ENCODE peak calls at places on chromosome 13, in eight cellular contexts. A is heart left ventricle, J is astrocyte, R is Caco-2, T is sigmoid colon, U is adrenal gland, S is left ventricle myocardium inferior, O is SJCRH30. L is an unnamed sample.

GRCh38 chr13:101919541-101920306 is 467.2 kb downstream of the ITGBL1 start:
- DNase-seq in A (peak; percentile 39), J (peak; percentile 23), R (no peak), T (no peak), U (no peak), S (peak; percentile 27), O (peak; percentile 24), L (peak; percentile 40)

GRCh38 chr13:73177017-73177416 is 118.2 kb downstream of the KLF5 start:
- DNase-seq in A (no peak), J (no peak), R (no peak), T (no peak), U (no peak), S (no peak), O (no peak), L (no peak)

GRCh38 chr13:41284512-41285288 is 21.3 kb upstream of the MTRF1 start:
- DNase-seq in A (no peak), J (peak; percentile 71), R (no peak), T (no peak), U (no peak), S (no peak), O (no peak), L (peak; percentile 75)

GRCh38 chr13:102484329-102484728 is 82.5 kb upstream of the FGF14 start:
- DNase-seq in A (no peak), J (peak; percentile 2), R (no peak), T (no peak), U (no peak), S (no peak), O (no peak), L (peak; percentile 1)

GRCh38 chr13:40232321-40232720 is 434.1 kb downstream of the FOXO1 start:
- DNase-seq in A (no peak), J (no peak), R (no peak), T (no peak), U (no peak), S (no peak), O (peak; percentile 93), L (no peak)

GRCh38 chr13:30038884-30039283 is 188.5 kb upstream of the UBL3 start:
- DNase-seq in A (no peak), J (peak; percentile 52), R (no peak), T (no peak), U (no peak), S (no peak), O (peak; percentile 81), L (no peak)

GRCh38 chr13:67223742-67224141 is 6.4 kb downstream of the PCDH9 start:
- DNase-seq in A (no peak), J (peak; percentile 12), R (no peak), T (no peak), U (no peak), S (no peak), O (no peak), L (no peak)

GRCh38 chr13:90708159-90708558 is 639.3 kb upstream of the MIR17HG start:
- DNase-seq in A (no peak), J (no peak), R (no peak), T (no peak), U (no peak), S (no peak), O (no peak), L (no peak)

GRCh38 chr13:60244381-60244780 is 80.7 kb upstream of the DIAPH3 start:
- DNase-seq in A (no peak), J (no peak), R (no peak), T (no peak), U (no peak), S (no peak), O (no peak), L (no peak)

GRCh38 chr13:35731471-35731870 is 255.0 kb upstream of the MAB21L1 start:
- DNase-seq in A (no peak), J (no peak), R (no peak), T (no peak), U (no peak), S (no peak), O (no peak), L (no peak)

GRCh38 chr13:72565893-72566292 is 161.5 kb downstream of the MZT1 start:
- DNase-seq in A (no peak), J (peak; percentile 11), R (no peak), T (no peak), U (no peak), S (no peak), O (peak; percentile 7), L (peak; percentile 11)

GRCh38 chr13:99892189-99892588 is 79.4 kb downstream of the ZIC5 start:
- DNase-seq in A (no peak), J (no peak), R (no peak), T (no peak), U (no peak), S (no peak), O (no peak), L (no peak)

GRCh38 chr13:63435668-63436275 is 2020.1 kb upstream of the PCDH20 start:
- DNase-seq in A (no peak), J (peak; percentile 100), R (no peak), T (no peak), U (no peak), S (no peak), O (peak; percentile 5), L (peak; percentile 99)

GRCh38 chr13:41520016-41520698 is 62.8 kb downstream of the RGCC start:
- DNase-seq in A (no peak), J (no peak), R (no peak), T (no peak), U (no peak), S (no peak), O (no peak), L (no peak)

GRCh38 chr13:111090169-111090568 is 24.9 kb upstream of the ARHGEF7 start:
- DNase-seq in A (no peak), J (no peak), R (no peak), T (no peak), U (no peak), S (no peak), O (no peak), L (no peak)

GRCh38 chr13:30714629-30715028 is 20.7 kb upstream of the ALOX5AP start:
- DNase-seq in A (no peak), J (no peak), R (no peak), T (no peak), U (no peak), S (no peak), O (no peak), L (no peak)

GRCh38 chr13:26424181-26424580 is 133.3 kb upstream of the WASF3 start:
- DNase-seq in A (peak; percentile 42), J (no peak), R (no peak), T (peak; percentile 66), U (no peak), S (peak; percentile 32), O (no peak), L (no peak)

GRCh38 chr13:49786609-49787008 is 5.9 kb downstream of the KPNA3 start:
- DNase-seq in A (no peak), J (no peak), R (no peak), T (no peak), U (no peak), S (no peak), O (no peak), L (no peak)

GRCh38 chr13:32528358-32528757 is 10.2 kb downstream of the N4BP2L2 start:
- DNase-seq in A (no peak), J (peak; percentile 34), R (no peak), T (no peak), U (no peak), S (no peak), O (no peak), L (no peak)

GRCh38 chr13:97301382-97302095 is 79.4 kb downstream of the MBNL2 start:
- DNase-seq in A (no peak), J (no peak), R (no peak), T (no peak), U (no peak), S (no peak), O (no peak), L (no peak)
- H3K36me3 ChIP-seq in A (peaks cover 3% of the 10 kb centered on the region), J (peaks cover 6% of the 10 kb centered on the region), R (no peaks in the 10 kb centered on the region), T (no peaks in the 10 kb centered on the region), U (no peaks in the 10 kb centered on the region), S (no peaks in the 10 kb centered on the region), O (no peaks in the 10 kb centered on the region), L (no peaks in the 10 kb centered on the region)

DNA sequence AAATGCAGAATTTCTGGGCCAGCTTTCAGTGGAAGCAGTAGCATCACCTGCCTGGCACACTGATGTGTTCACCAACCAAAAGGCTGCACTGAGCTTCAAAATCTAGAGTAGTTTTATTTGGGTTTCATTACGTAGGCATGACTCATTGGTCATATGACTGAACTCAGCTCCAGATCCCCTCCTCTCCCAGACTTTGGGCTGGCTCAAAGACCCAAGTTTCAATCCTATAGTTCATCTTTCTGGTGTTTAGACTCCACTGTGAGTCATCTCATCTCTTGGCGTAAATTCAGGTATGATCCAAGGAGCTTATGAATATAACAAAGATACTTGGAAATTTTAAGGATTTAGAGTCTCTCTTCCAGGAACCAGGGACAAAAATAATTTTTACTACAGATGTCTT is 17.7 kb downstream of the ZMYM5 start:
- DNase-seq in A (no peak), J (peak; percentile 98), R (no peak), T (peak; percentile 71), U (peak; percentile 62), S (no peak), O (no peak), L (peak; percentile 96)
- H3K36me3 ChIP-seq in A (peaks cover 65% of the 10 kb centered on the region), J (peaks cover 7% of the 10 kb centered on the region), R (no peaks in the 10 kb centered on the region), T (no peaks in the 10 kb centered on the region), U (peaks cover 34% of the 10 kb centered on the region), S (peaks cover 53% of the 10 kb centered on the region), O (peaks cover 33% of the 10 kb centered on the region), L (peaks cover 3% of the 10 kb centered on the region)

GRCh38 chr13:24741791-24742190 is 22.2 kb upstream of the RNF17 start:
- DNase-seq in A (no peak), J (no peak), R (no peak), T (no peak), U (no peak), S (no peak), O (no peak), L (no peak)
- H3K36me3 ChIP-seq in A (no peaks in the 10 kb centered on the region), J (no peaks in the 10 kb centered on the region), R (no peaks in the 10 kb centered on the region), T (no peaks in the 10 kb centered on the region), U (no peaks in the 10 kb centered on the region), S (no peaks in the 10 kb centered on the region), O (no peaks in the 10 kb centered on the region), L (no peaks in the 10 kb centered on the region)

GRCh38 chr13:37010424-37010823 is 9.8 kb downstream of the EXOSC8 start:
- DNase-seq in A (no peak), J (no peak), R (no peak), T (no peak), U (no peak), S (no peak), O (no peak), L (no peak)

GRCh38 chr13:37009692-37010091 is 9.1 kb downstream of the EXOSC8 start:
- DNase-seq in A (no peak), J (no peak), R (no peak), T (no peak), U (no peak), S (no peak), O (no peak), L (no peak)

GRCh38 chr13:37014609-37015008 is 14.0 kb downstream of the EXOSC8 start:
- DNase-seq in A (no peak), J (no peak), R (no peak), T (no peak), U (no peak), S (no peak), O (no peak), L (no peak)

GRCh38 chr13:37011002-37011401 is 10.4 kb downstream of the EXOSC8 start:
- DNase-seq in A (no peak), J (no peak), R (no peak), T (no peak), U (no peak), S (no peak), O (no peak), L (no peak)

DNA sequence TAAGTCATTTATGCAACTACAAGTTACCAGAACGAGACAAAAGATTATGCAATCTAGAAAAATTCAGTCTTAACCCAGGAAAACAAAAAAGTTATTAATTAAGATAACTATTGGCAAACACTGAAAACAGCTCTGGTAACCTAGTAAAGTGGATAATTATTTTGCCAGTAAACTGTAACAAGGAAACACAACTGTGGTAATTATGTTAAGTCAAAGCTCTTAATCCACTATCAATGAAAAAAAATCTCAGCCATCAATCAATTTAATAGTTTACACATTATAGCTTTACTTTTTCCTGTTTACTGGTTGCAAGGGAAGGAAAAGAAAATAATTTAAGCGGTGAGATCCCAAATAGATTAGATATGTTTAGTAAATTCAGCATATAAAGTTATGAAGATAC is 11.2 kb downstream of the EXOSC8 start:
- DNase-seq in A (no peak), J (no peak), R (no peak), T (no peak), U (no peak), S (no peak), O (no peak), L (no peak)
- H3K36me3 ChIP-seq in A (peaks cover 100% of the 10 kb centered on the region), J (peaks cover 66% of the 10 kb centered on the region), R (peaks cover 1% of the 10 kb centered on the region), T (peaks cover 48% of the 10 kb centered on the region), U (peaks cover 68% of the 10 kb centered on the region), S (peaks cover 87% of the 10 kb centered on the region), O (peaks cover 88% of the 10 kb centered on the region), L (peaks cover 49% of the 10 kb centered on the region)

L was measured in brain microvascular endothelial cell.